ENCODE peak calls at places on chromosomes 6 and 20, in seven cellular contexts. J is cardiac fibroblast, R is MV-4-11, T is fibroblast of pulmonary artery, V is T-cell, M is fibroblast of mammary gland, P is T-helper 1 cell. U is an unnamed sample.

GRCh38 chr20:50379049-50379990 is 130.9 kb upstream of the PTPN1 start:
- DNase-seq in J (peak; percentile 91), R (peak; percentile 85), T (peak; percentile 97), V (no peak), M (peak; percentile 91), P (no peak), U (no peak)

GRCh38 chr20:5528719-5529256 is 212.0 kb upstream of the PROKR2 start:
- DNase-seq in J (peak; percentile 94), R (peak; percentile 76), T (peak; percentile 95), V (peak; percentile 67), M (peak; percentile 93), P (peak; percentile 72), U (peak; percentile 30)

GRCh38 chr20:22099348-22099747 is 393.9 kb downstream of the PAX1 start:
- DNase-seq in J (no peak), R (peak; percentile 56), T (no peak), V (no peak), M (no peak), P (no peak), U (no peak)

GRCh38 chr20:62413896-62414481 is 6.9 kb upstream of the CABLES2 start:
- DNase-seq in J (no peak), R (no peak), T (no peak), V (no peak), M (no peak), P (no peak), U (no peak)

GRCh38 chr6:2037230-2037926 is 208.0 kb downstream of the GMDS start:
- DNase-seq in J (peak; percentile 15), R (no peak), T (peak; percentile 32), V (no peak), M (no peak), P (no peak), U (no peak)

GRCh38 chr6:37111156-37111461 is 58.8 kb upstream of the PIM1 start:
- DNase-seq in J (no peak), R (no peak), T (no peak), V (no peak), M (no peak), P (no peak), U (no peak)

GRCh38 chr6:27178001-27178730 is 69.3 kb upstream of the PRSS16 start:
- DNase-seq in J (peak; percentile 94), R (peak; percentile 94), T (peak; percentile 93), V (peak; percentile 30), M (peak; percentile 91), P (peak; percentile 53), U (no peak)

GRCh38 chr6:36642913-36643817 is 35.3 kb upstream of the CDKN1A start:
- DNase-seq in J (peak; percentile 77), R (no peak), T (peak; percentile 89), V (no peak), M (peak; percentile 96), P (no peak), U (no peak)

U was measured in GM06990.